ENCODE peak calls at places on chromosome 7, in four cellular contexts. T is iPS DF 6.9, G is A549, V is neural progenitor cell. S is an unnamed sample.

GRCh38 chr7:31553636-31554035 is 39.7 kb downstream of the ITPRID1 start:
- DNase-seq in G (no peak), T (no peak), V (no peak), S (no peak)

GRCh38 chr7:30726296-30727006 is 25.5 kb upstream of the INMT start:
- DNase-seq in V (no peak), G (no peak), T (no peak), S (no peak)

GRCh38 chr7:5796076-5796475 is 14.6 kb upstream of the RNF216 start:
- DNase-seq in V (no peak), T (no peak), G (no peak), S (no peak)

GRCh38 chr7:150949971-150950491 is 28.1 kb downstream of the KCNH2 start:
- DNase-seq in V (no peak), T (no peak), G (no peak), S (no peak)

GRCh38 chr7:68288099-68288498 is 1291.5 kb downstream of the TYW1 start:
- DNase-seq in T (no peak), V (no peak), G (no peak), S (no peak)

GRCh38 chr7:116546054-116546453 is 21.2 kb downstream of the CAV1 start:
- DNase-seq in G (no peak), V (no peak), T (no peak), S (peak; percentile 54)

GRCh38 chr7:37832194-37832593 is 16.2 kb upstream of the NME8 start:
- DNase-seq in V (no peak), G (peak; percentile 72), T (no peak), S (peak; percentile 4)

GRCh38 chr7:4791738-4792536 is 16.5 kb downstream of the AP5Z1 start:
- DNase-seq in V (peak; percentile 93), T (peak; percentile 37), G (peak; percentile 64), S (peak; percentile 43)

GRCh38 chr7:30240401-30240800 is 44.0 kb upstream of the ZNRF2 start:
- DNase-seq in V (no peak), T (no peak), G (no peak), S (peak; percentile 42)

GRCh38 chr7:130804156-130804708 is 70.2 kb upstream of the KLF14 start:
- DNase-seq in G (no peak), V (no peak), T (no peak), S (peak; percentile 42)

GRCh38 chr7:154182361-154182760 is 130.2 kb downstream of the DPP6 start:
- DNase-seq in T (no peak), V (no peak), G (no peak), S (no peak)

GRCh38 chr7:4159761-4160554 is 522.1 kb upstream of the FOXK1 start:
- DNase-seq in G (no peak), T (no peak), V (no peak), S (no peak)

GRCh38 chr7:84232653-84233052 is 38.1 kb upstream of the SEMA3A start:
- DNase-seq in T (no peak), V (peak; percentile 5), G (peak; percentile 80), S (peak; percentile 77)

GRCh38 chr7:137954614-137955013 is 47.3 kb downstream of the CREB3L2 start:
- DNase-seq in G (no peak), T (no peak), V (no peak), S (no peak)

GRCh38 chr7:123425246-123425645 is 109.1 kb downstream of the IQUB start:
- DNase-seq in V (no peak), G (no peak), T (no peak), S (no peak)

GRCh38 chr7:21946228-21946709 is 570 bp upstream of the CDCA7L start:
- DNase-seq in G (peak; percentile 6), V (no peak), T (no peak), S (no peak)

GRCh38 chr7:55255501-55256445 is 109.4 kb upstream of the LANCL2 start:
- DNase-seq in V (peak; percentile 88), G (peak; percentile 85), T (no peak), S (peak; percentile 71)

DNA sequence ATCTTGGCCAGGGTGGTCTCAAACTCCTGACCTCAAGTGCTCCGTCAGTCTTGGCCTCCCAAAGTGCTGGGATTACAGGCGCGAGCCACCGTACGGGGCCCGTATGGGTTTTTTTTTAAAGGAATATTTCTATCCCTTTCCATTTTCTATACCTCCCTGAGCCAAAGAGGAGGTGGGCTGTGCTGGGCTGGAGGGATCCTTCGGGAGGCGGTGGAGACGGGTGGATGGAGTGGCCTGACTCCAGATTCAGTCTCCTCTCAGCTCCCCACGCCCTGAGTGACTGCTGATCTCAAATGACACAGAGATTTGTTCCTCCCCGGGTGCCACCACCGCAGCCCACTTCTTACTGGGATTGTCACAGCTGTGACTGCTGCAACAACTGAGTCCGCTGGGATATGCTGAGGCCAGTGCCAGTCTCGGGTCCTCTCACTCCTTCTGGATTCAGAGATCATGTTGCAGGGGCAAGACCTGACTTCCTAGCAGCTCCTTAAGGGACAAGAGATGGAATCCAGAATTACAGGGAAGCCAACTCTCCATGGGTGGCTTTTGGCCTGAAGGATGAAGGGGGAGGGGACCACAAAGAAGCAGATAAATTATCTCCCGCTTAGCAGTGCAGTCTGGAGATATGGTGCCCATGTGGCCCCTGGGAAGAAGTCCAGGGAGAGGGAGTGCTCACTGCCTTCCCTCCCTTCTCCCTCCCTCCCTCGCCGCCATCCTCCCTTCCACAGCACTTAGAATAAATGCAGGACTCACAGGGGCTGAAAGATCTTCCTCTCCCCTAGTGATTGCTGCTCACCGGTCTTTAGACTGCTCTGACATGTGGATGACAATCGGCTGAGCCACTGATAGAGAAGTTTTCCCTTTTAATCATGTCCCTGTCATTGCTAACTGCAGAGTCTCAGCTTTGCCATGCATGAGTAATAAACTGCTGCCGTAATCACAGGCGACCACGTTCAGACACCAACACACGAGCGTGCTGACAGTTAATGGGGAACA is 14.3 kb downstream of the GALNT17 start:
- DNase-seq in T (no peak), V (no peak), G (no peak), S (no peak)
- H3K4me3 ChIP-seq in T (no peak overlapping the region), V (no peak overlapping the region), G (no peak overlapping the region), S (no peak overlapping the region)

GRCh38 chr7:90320418-90320800 is 695 bp downstream of the FAM237B start:
- DNase-seq in T (no peak), G (no peak), V (no peak), S (no peak)
- H3K4me3 ChIP-seq in T (no peak overlapping the region), G (peak overlapping the region; percentile 39), V (peak overlapping the region; percentile 53), S (peak overlapping the region; percentile 41)

GRCh38 chr7:128271471-128272454 is 30.7 kb downstream of the LEP start:
- DNase-seq in G (no peak), T (no peak), V (no peak), S (no peak)
- H3K4me3 ChIP-seq in G (no peak overlapping the region), T (no peak overlapping the region), V (no peak overlapping the region), S (peak overlapping the region; percentile 31)

GRCh38 chr7:28956608-28957063 is 1.5 kb downstream of the TRIL start:
- DNase-seq in V (peak; percentile 88), G (peak; percentile 33), T (no peak), S (no peak)
- H3K4me3 ChIP-seq in V (peak overlapping the region; percentile 64), G (peak overlapping the region; percentile 47), T (peak overlapping the region; percentile 45), S (peak overlapping the region; percentile 7)